ENCODE peak calls at places on chromosome 16, in four cellular contexts. L is MM.1S, V is fibroblast of lung, R is ovary. S is an unnamed sample. For H3K4me1, the result is how much of the 10 kb centered on the place peaks cover.

GRCh38 chr16:14377326-14377725 is 252.7 kb downstream of the PARN start:
- DNase-seq in L (no peak), V (peak), R (no peak), S (no peak)

GRCh38 chr16:28193530-28194423 is 18.0 kb downstream of the XPO6 start:
- DNase-seq in L (no peak), V (peak), R (no peak), S (no peak)

GRCh38 chr16:17318200-17318599 is 152.6 kb downstream of the XYLT1 start:
- DNase-seq in L (no peak), V (peak), R (no peak), S (no peak)

GRCh38 chr16:77406680-77407079 is 28.2 kb downstream of the ADAMTS18 start:
- DNase-seq in L (no peak), V (peak), R (no peak), S (no peak)

GRCh38 chr16:20300312-20301097 is 26.8 kb downstream of the GP2 start:
- DNase-seq in L (peak), V (peak), R (no peak), S (peak)

GRCh38 chr16:25051446-25052160 is 36.4 kb upstream of the ARHGAP17 start:
- DNase-seq in L (no peak), V (peak), R (no peak), S (no peak)

GRCh38 chr16:10876799-10877341 is at the start of gene CIITA:
- DNase-seq in L (peak), V (peak), R (peak), S (peak)

GRCh38 chr16:2511128-2511785 is 2.5 kb upstream of the ATP6V0C start:
- DNase-seq in L (no peak), V (peak), R (peak), S (peak)

GRCh38 chr16:54512461-54512860 is 225.9 kb upstream of the IRX3 start:
- DNase-seq in L (no peak), V (no peak), R (no peak), S (no peak)

GRCh38 chr16:2911580-2912329 is at the start of gene FLYWCH1:
- DNase-seq in L (peak), V (peak), R (peak), S (peak)

GRCh38 chr16:22424161-22424937 is 49.9 kb upstream of the CDR2 start:
- DNase-seq in L (no peak), V (peak), R (peak), S (peak)

GRCh38 chr16:50023626-50024025 is 1.4 kb upstream of the CNEP1R1 start:
- DNase-seq in L (no peak), V (no peak), R (no peak), S (no peak)

GRCh38 chr16:87579691-87580090 is 22.6 kb upstream of the JPH3 start:
- DNase-seq in L (no peak), V (no peak), R (no peak), S (no peak)

GRCh38 chr16:54932737-54933254 is 2.1 kb downstream of the IRX5 start:
- DNase-seq in L (no peak), V (no peak), R (no peak), S (no peak)

DNA sequence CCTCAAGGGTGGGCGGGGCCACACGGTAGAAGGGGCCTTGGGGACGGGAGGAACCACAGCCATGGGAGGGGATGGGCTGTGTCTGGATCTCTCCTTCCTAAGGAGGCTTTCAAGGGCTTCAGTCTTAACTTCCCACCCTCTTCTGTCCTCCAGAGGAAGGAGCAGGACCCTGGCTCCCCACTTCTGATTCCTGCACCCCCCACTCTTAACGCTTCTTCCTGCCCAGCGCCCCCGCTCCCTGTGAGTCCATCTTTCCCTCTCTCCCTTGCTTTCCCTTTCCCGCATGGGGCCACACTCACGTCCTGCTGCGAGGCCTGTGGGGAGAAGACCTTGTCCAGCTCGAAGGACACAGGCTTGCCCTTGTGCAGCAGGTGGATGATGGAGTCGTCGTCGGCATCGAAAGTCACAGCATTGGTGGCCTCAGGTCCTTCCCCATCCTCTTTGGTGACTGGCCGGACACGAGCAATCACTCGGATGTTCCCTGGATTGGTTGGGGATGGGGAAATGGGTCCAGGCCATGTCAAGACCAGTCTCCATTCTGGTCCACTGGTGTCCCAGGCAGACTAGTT is 29.7 kb downstream of the KATNB1 start:
- DNase-seq in L (no peak), V (no peak), R (no peak), S (no peak)
- TF ChIP-seq CTCF in L (no peak), V (no peak), R (no peak), S (no peak)

DNA sequence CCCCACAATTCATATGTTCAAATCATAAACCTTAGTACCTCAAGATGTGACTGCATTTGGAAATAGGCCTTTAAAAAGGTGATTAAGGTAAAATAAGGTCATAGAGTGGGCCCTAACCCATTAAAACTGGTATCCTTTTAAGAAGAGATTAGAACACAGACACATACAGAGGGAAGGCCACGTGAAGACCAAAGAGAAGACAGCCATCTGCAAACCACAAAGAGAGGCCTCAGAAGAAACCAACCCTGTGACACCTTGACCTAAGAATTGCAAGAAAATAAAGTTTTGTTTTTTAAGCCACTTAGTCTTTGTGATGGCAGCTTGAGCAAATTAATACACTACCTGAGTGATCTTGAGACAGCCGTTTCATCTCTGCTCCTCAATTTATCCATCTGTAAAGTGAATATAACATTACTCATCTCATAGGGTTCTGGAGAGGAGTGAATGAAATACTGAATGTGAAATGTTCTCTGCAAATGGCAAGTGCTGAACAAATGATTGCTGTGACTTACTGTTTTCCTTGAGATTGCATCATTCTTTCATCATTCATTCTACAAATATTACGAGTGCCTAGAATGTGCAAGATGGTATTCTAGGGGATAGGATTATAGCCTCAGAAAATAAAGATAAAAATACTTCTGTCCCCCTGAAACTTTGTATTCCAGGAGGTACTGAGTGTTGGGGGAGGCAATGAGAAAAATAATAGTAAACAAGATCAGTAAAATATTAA is 222.0 kb upstream of the CDH13 start:
- DNase-seq in L (no peak), V (no peak), R (no peak), S (no peak)
- H3K4me1 ChIP-seq in L (under half), V (under half), R (under half), S (under half)

DNA sequence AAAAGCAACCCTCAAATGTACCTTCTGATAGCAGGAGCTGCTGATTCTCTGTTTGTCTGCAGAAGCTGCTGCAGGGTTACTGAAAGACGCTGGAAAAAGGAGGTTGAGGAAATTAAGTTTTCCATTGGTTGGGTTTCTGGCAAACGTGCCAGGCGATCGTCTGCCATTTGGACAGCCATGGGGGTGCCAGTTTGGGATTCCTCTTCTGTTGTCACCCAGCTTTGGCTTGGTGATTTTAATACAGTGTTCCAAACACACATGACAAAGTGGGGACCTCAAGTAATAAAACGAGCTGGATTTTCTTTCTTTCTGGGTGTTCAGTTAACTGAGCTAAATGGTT is 185.5 kb upstream of the ZFHX3 start:
- DNase-seq in L (no peak), V (no peak), R (no peak), S (no peak)
- H3K4me3 ChIP-seq in L (no peak), V (peak), R (no peak), S (peak)

GRCh38 chr16:23801387-23801786 is 34.4 kb upstream of the PRKCB start:
- DNase-seq in L (peak), V (peak), R (peak), S (peak)
- TF ChIP-seq CTCF in L (peak), V (peak), R (no peak), S (peak)

GRCh38 chr16:85418978-85419491 is 194.1 kb upstream of the GSE1 start:
- DNase-seq in L (no peak), V (no peak), R (peak), S (no peak)

GRCh38 chr16:85419503-85420408 is 193.4 kb upstream of the GSE1 start:
- DNase-seq in L (no peak), V (no peak), R (peak), S (no peak)

GRCh38 chr16:85421338-85422123 is 191.6 kb upstream of the GSE1 start:
- DNase-seq in L (no peak), V (no peak), R (peak), S (peak)

GRCh38 chr16:85422124-85422373 is 191.1 kb upstream of the GSE1 start:
- DNase-seq in L (no peak), V (no peak), R (no peak), S (no peak)

GRCh38 chr16:85420501-85421337 is 192.4 kb upstream of the GSE1 start:
- DNase-seq in L (peak), V (peak), R (peak), S (peak)
- H3K4me1 ChIP-seq in L (under half), V (under half), R (under half), S (under half)

DNA sequence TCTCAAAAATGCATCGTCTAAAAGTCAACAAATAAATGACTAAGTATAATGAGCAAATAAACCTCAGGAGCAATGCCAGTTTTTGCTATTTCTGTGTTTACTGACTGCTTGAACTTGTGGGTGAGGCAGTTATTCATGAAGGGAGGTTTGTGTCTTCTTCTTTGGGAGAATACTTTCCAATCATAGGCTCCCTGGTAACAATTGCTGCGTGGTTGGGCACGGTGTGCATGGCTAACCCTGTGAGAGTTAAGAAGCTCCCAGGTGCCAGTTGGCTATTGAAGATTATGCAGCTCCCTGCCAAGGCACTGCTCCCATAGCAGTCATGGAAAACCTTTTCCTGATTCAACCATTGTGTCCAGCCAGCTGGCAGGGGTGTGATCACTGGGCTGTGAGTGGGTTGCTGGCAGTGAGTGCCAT is 775.9 kb upstream of the GOT2 start:
- DNase-seq in L (no peak), V (no peak), R (no peak), S (no peak)
- H3K4me3 ChIP-seq in L (no peak), V (no peak), R (no peak), S (no peak)

GRCh38 chr16:31071861-31072260 is 2.2 kb downstream of the ZNF668 start:
- DNase-seq in L (no peak), V (peak), R (no peak), S (no peak)

GRCh38 chr16:31073823-31074072 is 292 bp downstream of the ZNF668 start:
- DNase-seq in L (no peak), V (no peak), R (no peak), S (no peak)

GRCh38 chr16:31074073-31074813 is at the start of the genes ZNF646 and ZNF668:
- DNase-seq in L (peak), V (peak), R (peak), S (peak)

GRCh38 chr16:31072540-31073072 is 1.4 kb downstream of the ZNF668 start:
- DNase-seq in L (peak), V (peak), R (no peak), S (no peak)

GRCh38 chr16:31073073-31073822 is 792 bp downstream of the ZNF668 start:
- DNase-seq in L (peak), V (peak), R (peak), S (peak)
- TF ChIP-seq CTCF in L (no peak), V (no peak), R (no peak), S (no peak)